ENCODE peak calls at places on chromosomes 5 and 9, in ten cellular contexts. One of them, this sample, is unnamed.

GRCh38 chr5:132499440-132500243 is 9.1 kb upstream of the IRF1 start:
- DNase-seq in LoVo: no peak
- DNase-seq in memory B cell: no peak
- DNase-seq in activated CD8-positive, alpha-beta memory T cell treated with anti-CD3 and anti-CD28 coated beads for 4 hours: no peak
- DNase-seq in substantia nigra: no peak
- DNase-seq in iPS-NIHi11: no peak
- DNase-seq in T-helper 9 cell: no peak
- DNase-seq in EH: no peak
- DNase-seq in lower lobe of right lung: no peak
- DNase-seq in KG1: no peak
- DNase-seq in this sample: no peak

GRCh38 chr5:125375143-125375542 is 628.7 kb upstream of the ZNF608 start:
- DNase-seq in LoVo: no peak
- DNase-seq in memory B cell: no peak
- DNase-seq in activated CD8-positive, alpha-beta memory T cell treated with anti-CD3 and anti-CD28 coated beads for 4 hours: no peak
- DNase-seq in substantia nigra: no peak
- DNase-seq in iPS-NIHi11: no peak
- DNase-seq in T-helper 9 cell: no peak
- DNase-seq in EH: no peak
- DNase-seq in lower lobe of right lung: no peak
- DNase-seq in KG1: no peak
- DNase-seq in this sample: no peak

GRCh38 chr5:150153957-150154617 is 1.6 kb downstream of the PDGFRB start:
- DNase-seq in LoVo: no peak
- DNase-seq in memory B cell: peak; percentile 23
- DNase-seq in activated CD8-positive, alpha-beta memory T cell treated with anti-CD3 and anti-CD28 coated beads for 4 hours: no peak
- DNase-seq in substantia nigra: no peak
- DNase-seq in iPS-NIHi11: no peak
- DNase-seq in T-helper 9 cell: no peak
- DNase-seq in EH: peak; percentile 85
- DNase-seq in lower lobe of right lung: no peak
- DNase-seq in KG1: no peak
- DNase-seq in this sample: no peak

GRCh38 chr9:115943591-115944165 is 209.9 kb upstream of the PAPPA start:
- DNase-seq in LoVo: no peak
- DNase-seq in memory B cell: no peak
- DNase-seq in activated CD8-positive, alpha-beta memory T cell treated with anti-CD3 and anti-CD28 coated beads for 4 hours: no peak
- DNase-seq in substantia nigra: no peak
- DNase-seq in iPS-NIHi11: no peak
- DNase-seq in T-helper 9 cell: no peak
- DNase-seq in EH: peak; percentile 13
- DNase-seq in lower lobe of right lung: no peak
- DNase-seq in KG1: no peak
- DNase-seq in this sample: no peak

GRCh38 chr5:190366-191035 is 794 bp upstream of the LRRC14B start:
- DNase-seq in LoVo: no peak
- DNase-seq in memory B cell: no peak
- DNase-seq in activated CD8-positive, alpha-beta memory T cell treated with anti-CD3 and anti-CD28 coated beads for 4 hours: no peak
- DNase-seq in substantia nigra: no peak
- DNase-seq in iPS-NIHi11: no peak
- DNase-seq in T-helper 9 cell: no peak
- DNase-seq in EH: no peak
- DNase-seq in lower lobe of right lung: no peak
- DNase-seq in KG1: no peak
- DNase-seq in this sample: no peak

GRCh38 chr5:42813533-42813932 is 1.8 kb upstream of the SELENOP start:
- DNase-seq in LoVo: no peak
- DNase-seq in memory B cell: no peak
- DNase-seq in activated CD8-positive, alpha-beta memory T cell treated with anti-CD3 and anti-CD28 coated beads for 4 hours: no peak
- DNase-seq in substantia nigra: peak; percentile 29
- DNase-seq in iPS-NIHi11: peak; percentile 36
- DNase-seq in T-helper 9 cell: no peak
- DNase-seq in EH: no peak
- DNase-seq in lower lobe of right lung: no peak
- DNase-seq in KG1: no peak
- DNase-seq in this sample: no peak

GRCh38 chr5:113044776-113045175 is 68.2 kb downstream of the DCP2 start:
- DNase-seq in LoVo: no peak
- DNase-seq in memory B cell: no peak
- DNase-seq in activated CD8-positive, alpha-beta memory T cell treated with anti-CD3 and anti-CD28 coated beads for 4 hours: no peak
- DNase-seq in substantia nigra: no peak
- DNase-seq in iPS-NIHi11: no peak
- DNase-seq in T-helper 9 cell: no peak
- DNase-seq in EH: no peak
- DNase-seq in lower lobe of right lung: no peak
- DNase-seq in KG1: no peak
- DNase-seq in this sample: no peak

GRCh38 chr9:694499-695154 is 146.9 kb upstream of the DMRT1 start:
- DNase-seq in LoVo: no peak
- DNase-seq in memory B cell: no peak
- DNase-seq in activated CD8-positive, alpha-beta memory T cell treated with anti-CD3 and anti-CD28 coated beads for 4 hours: no peak
- DNase-seq in substantia nigra: peak; percentile 66
- DNase-seq in iPS-NIHi11: no peak
- DNase-seq in T-helper 9 cell: no peak
- DNase-seq in EH: peak; percentile 93
- DNase-seq in lower lobe of right lung: no peak
- DNase-seq in KG1: no peak
- DNase-seq in this sample: no peak

GRCh38 chr9:117777823-117778222 is 73.6 kb downstream of the TLR4 start:
- DNase-seq in LoVo: no peak
- DNase-seq in memory B cell: no peak
- DNase-seq in activated CD8-positive, alpha-beta memory T cell treated with anti-CD3 and anti-CD28 coated beads for 4 hours: no peak
- DNase-seq in substantia nigra: no peak
- DNase-seq in iPS-NIHi11: no peak
- DNase-seq in T-helper 9 cell: no peak
- DNase-seq in EH: no peak
- DNase-seq in lower lobe of right lung: no peak
- DNase-seq in KG1: no peak
- DNase-seq in this sample: no peak

GRCh38 chr5:42620579-42621216 is 135.9 kb upstream of the CCDC152 start:
- DNase-seq in LoVo: no peak
- DNase-seq in memory B cell: no peak
- DNase-seq in activated CD8-positive, alpha-beta memory T cell treated with anti-CD3 and anti-CD28 coated beads for 4 hours: no peak
- DNase-seq in substantia nigra: no peak
- DNase-seq in iPS-NIHi11: no peak
- DNase-seq in T-helper 9 cell: no peak
- DNase-seq in EH: peak; percentile 4
- DNase-seq in lower lobe of right lung: no peak
- DNase-seq in KG1: no peak
- DNase-seq in this sample: no peak

GRCh38 chr5:118095100-118095499 is 893.2 kb downstream of the DTWD2 start:
- DNase-seq in LoVo: no peak
- DNase-seq in memory B cell: no peak
- DNase-seq in activated CD8-positive, alpha-beta memory T cell treated with anti-CD3 and anti-CD28 coated beads for 4 hours: no peak
- DNase-seq in substantia nigra: no peak
- DNase-seq in iPS-NIHi11: peak; percentile 11
- DNase-seq in T-helper 9 cell: no peak
- DNase-seq in EH: peak; percentile 1
- DNase-seq in lower lobe of right lung: no peak
- DNase-seq in KG1: no peak
- DNase-seq in this sample: no peak

GRCh38 chr5:35188041-35188457 is 42.2 kb downstream of the PRLR start:
- DNase-seq in LoVo: no peak
- DNase-seq in memory B cell: no peak
- DNase-seq in activated CD8-positive, alpha-beta memory T cell treated with anti-CD3 and anti-CD28 coated beads for 4 hours: no peak
- DNase-seq in substantia nigra: no peak
- DNase-seq in iPS-NIHi11: no peak
- DNase-seq in T-helper 9 cell: no peak
- DNase-seq in EH: no peak
- DNase-seq in lower lobe of right lung: no peak
- DNase-seq in KG1: no peak
- DNase-seq in this sample: no peak

GRCh38 chr9:36991516-36992134 is 42.4 kb downstream of the PAX5 start:
- DNase-seq in LoVo: peak; percentile 12
- DNase-seq in memory B cell: peak; percentile 44
- DNase-seq in activated CD8-positive, alpha-beta memory T cell treated with anti-CD3 and anti-CD28 coated beads for 4 hours: no peak
- DNase-seq in substantia nigra: no peak
- DNase-seq in iPS-NIHi11: peak; percentile 81
- DNase-seq in T-helper 9 cell: no peak
- DNase-seq in EH: peak; percentile 18
- DNase-seq in lower lobe of right lung: no peak
- DNase-seq in KG1: no peak
- DNase-seq in this sample: no peak

GRCh38 chr5:61333351-61334223 is 1.5 kb downstream of the ZSWIM6 start:
- DNase-seq in LoVo: peak; percentile 19
- DNase-seq in memory B cell: peak; percentile 21
- DNase-seq in activated CD8-positive, alpha-beta memory T cell treated with anti-CD3 and anti-CD28 coated beads for 4 hours: no peak
- DNase-seq in substantia nigra: no peak
- DNase-seq in iPS-NIHi11: peak; percentile 36
- DNase-seq in T-helper 9 cell: peak; percentile 15
- DNase-seq in EH: peak; percentile 56
- DNase-seq in lower lobe of right lung: peak; percentile 80
- DNase-seq in KG1: peak; percentile 32
- DNase-seq in this sample: peak; percentile 92

GRCh38 chr9:124037790-124038189 is 26.2 kb downstream of the LHX2 start:
- DNase-seq in LoVo: no peak
- DNase-seq in memory B cell: no peak
- DNase-seq in activated CD8-positive, alpha-beta memory T cell treated with anti-CD3 and anti-CD28 coated beads for 4 hours: no peak
- DNase-seq in substantia nigra: no peak
- DNase-seq in iPS-NIHi11: no peak
- DNase-seq in T-helper 9 cell: no peak
- DNase-seq in EH: no peak
- DNase-seq in lower lobe of right lung: no peak
- DNase-seq in KG1: no peak
- DNase-seq in this sample: peak; percentile 35

GRCh38 chr9:125732562-125732961 is 14.6 kb upstream of the PBX3 start:
- DNase-seq in LoVo: no peak
- DNase-seq in memory B cell: no peak
- DNase-seq in activated CD8-positive, alpha-beta memory T cell treated with anti-CD3 and anti-CD28 coated beads for 4 hours: no peak
- DNase-seq in substantia nigra: no peak
- DNase-seq in iPS-NIHi11: peak; percentile 67
- DNase-seq in T-helper 9 cell: no peak
- DNase-seq in EH: peak; percentile 43
- DNase-seq in lower lobe of right lung: no peak
- DNase-seq in KG1: no peak
- DNase-seq in this sample: no peak

GRCh38 chr9:88809836-88810235 is 181.4 kb upstream of the S1PR3 start:
- DNase-seq in LoVo: no peak
- DNase-seq in memory B cell: no peak
- DNase-seq in activated CD8-positive, alpha-beta memory T cell treated with anti-CD3 and anti-CD28 coated beads for 4 hours: no peak
- DNase-seq in substantia nigra: no peak
- DNase-seq in iPS-NIHi11: no peak
- DNase-seq in T-helper 9 cell: no peak
- DNase-seq in EH: no peak
- DNase-seq in lower lobe of right lung: no peak
- DNase-seq in KG1: no peak
- DNase-seq in this sample: no peak

GRCh38 chr5:163498886-163499285 is 6.5 kb upstream of the MAT2B start:
- DNase-seq in LoVo: no peak
- DNase-seq in memory B cell: no peak
- DNase-seq in activated CD8-positive, alpha-beta memory T cell treated with anti-CD3 and anti-CD28 coated beads for 4 hours: no peak
- DNase-seq in substantia nigra: no peak
- DNase-seq in iPS-NIHi11: no peak
- DNase-seq in T-helper 9 cell: no peak
- DNase-seq in EH: peak; percentile 65
- DNase-seq in lower lobe of right lung: no peak
- DNase-seq in KG1: no peak
- DNase-seq in this sample: no peak

GRCh38 chr9:114050226-114050568 is 27.9 kb downstream of the AMBP start:
- DNase-seq in LoVo: no peak
- DNase-seq in memory B cell: no peak
- DNase-seq in activated CD8-positive, alpha-beta memory T cell treated with anti-CD3 and anti-CD28 coated beads for 4 hours: no peak
- DNase-seq in substantia nigra: no peak
- DNase-seq in iPS-NIHi11: no peak
- DNase-seq in T-helper 9 cell: no peak
- DNase-seq in EH: no peak
- DNase-seq in lower lobe of right lung: no peak
- DNase-seq in KG1: no peak
- DNase-seq in this sample: peak; percentile 22

GRCh38 chr9:81621111-81621510 is 68.2 kb downstream of the TLE1 start:
- DNase-seq in LoVo: no peak
- DNase-seq in memory B cell: no peak
- DNase-seq in activated CD8-positive, alpha-beta memory T cell treated with anti-CD3 and anti-CD28 coated beads for 4 hours: no peak
- DNase-seq in substantia nigra: no peak
- DNase-seq in iPS-NIHi11: no peak
- DNase-seq in T-helper 9 cell: no peak
- DNase-seq in EH: no peak
- DNase-seq in lower lobe of right lung: no peak
- DNase-seq in KG1: no peak
- DNase-seq in this sample: no peak

GRCh38 chr5:173735171-173735570 is 118.7 kb upstream of the BOD1 start:
- DNase-seq in LoVo: no peak
- DNase-seq in memory B cell: no peak
- DNase-seq in activated CD8-positive, alpha-beta memory T cell treated with anti-CD3 and anti-CD28 coated beads for 4 hours: no peak
- DNase-seq in substantia nigra: no peak
- DNase-seq in iPS-NIHi11: no peak
- DNase-seq in T-helper 9 cell: no peak
- DNase-seq in EH: no peak
- DNase-seq in lower lobe of right lung: no peak
- DNase-seq in KG1: no peak
- DNase-seq in this sample: no peak

GRCh38 chr5:142466195-142466951 is 141.6 kb upstream of the SPRY4 start:
- DNase-seq in LoVo: no peak
- DNase-seq in memory B cell: no peak
- DNase-seq in activated CD8-positive, alpha-beta memory T cell treated with anti-CD3 and anti-CD28 coated beads for 4 hours: no peak
- DNase-seq in substantia nigra: no peak
- DNase-seq in iPS-NIHi11: no peak
- DNase-seq in T-helper 9 cell: no peak
- DNase-seq in EH: peak; percentile 49
- DNase-seq in lower lobe of right lung: no peak
- DNase-seq in KG1: no peak
- DNase-seq in this sample: no peak

GRCh38 chr5:1415626-1416360 is 29.4 kb downstream of the SLC6A3 start:
- DNase-seq in LoVo: no peak
- DNase-seq in memory B cell: no peak
- DNase-seq in activated CD8-positive, alpha-beta memory T cell treated with anti-CD3 and anti-CD28 coated beads for 4 hours: no peak
- DNase-seq in substantia nigra: no peak
- DNase-seq in iPS-NIHi11: no peak
- DNase-seq in T-helper 9 cell: no peak
- DNase-seq in EH: no peak
- DNase-seq in lower lobe of right lung: peak; percentile 28
- DNase-seq in KG1: no peak
- DNase-seq in this sample: peak; percentile 56

GRCh38 chr5:67453526-67453925 is 256.9 kb upstream of the CD180 start:
- DNase-seq in LoVo: no peak
- DNase-seq in memory B cell: no peak
- DNase-seq in activated CD8-positive, alpha-beta memory T cell treated with anti-CD3 and anti-CD28 coated beads for 4 hours: no peak
- DNase-seq in substantia nigra: no peak
- DNase-seq in iPS-NIHi11: no peak
- DNase-seq in T-helper 9 cell: no peak
- DNase-seq in EH: peak; percentile 79
- DNase-seq in lower lobe of right lung: no peak
- DNase-seq in KG1: no peak
- DNase-seq in this sample: no peak

GRCh38 chr5:168681556-168682183 is 102.5 kb upstream of the PANK3 start:
- DNase-seq in LoVo: no peak
- DNase-seq in memory B cell: no peak
- DNase-seq in activated CD8-positive, alpha-beta memory T cell treated with anti-CD3 and anti-CD28 coated beads for 4 hours: no peak
- DNase-seq in substantia nigra: no peak
- DNase-seq in iPS-NIHi11: no peak
- DNase-seq in T-helper 9 cell: no peak
- DNase-seq in EH: peak; percentile 36
- DNase-seq in lower lobe of right lung: no peak
- DNase-seq in KG1: no peak
- DNase-seq in this sample: peak; percentile 83

GRCh38 chr5:83251849-83252248 is 174.5 kb downstream of the XRCC4 start:
- DNase-seq in LoVo: no peak
- DNase-seq in memory B cell: no peak
- DNase-seq in activated CD8-positive, alpha-beta memory T cell treated with anti-CD3 and anti-CD28 coated beads for 4 hours: no peak
- DNase-seq in substantia nigra: no peak
- DNase-seq in iPS-NIHi11: no peak
- DNase-seq in T-helper 9 cell: no peak
- DNase-seq in EH: no peak
- DNase-seq in lower lobe of right lung: no peak
- DNase-seq in KG1: no peak
- DNase-seq in this sample: no peak

GRCh38 chr9:16358751-16359150 is 511.7 kb downstream of the BNC2 start:
- DNase-seq in LoVo: no peak
- DNase-seq in memory B cell: no peak
- DNase-seq in activated CD8-positive, alpha-beta memory T cell treated with anti-CD3 and anti-CD28 coated beads for 4 hours: no peak
- DNase-seq in substantia nigra: no peak
- DNase-seq in iPS-NIHi11: no peak
- DNase-seq in T-helper 9 cell: no peak
- DNase-seq in EH: no peak
- DNase-seq in lower lobe of right lung: no peak
- DNase-seq in KG1: no peak
- DNase-seq in this sample: no peak

GRCh38 chr9:102995033-102995432 is at the start of gene CYLC2:
- DNase-seq in LoVo: no peak
- DNase-seq in memory B cell: no peak
- DNase-seq in activated CD8-positive, alpha-beta memory T cell treated with anti-CD3 and anti-CD28 coated beads for 4 hours: no peak
- DNase-seq in substantia nigra: no peak
- DNase-seq in iPS-NIHi11: no peak
- DNase-seq in T-helper 9 cell: no peak
- DNase-seq in EH: no peak
- DNase-seq in lower lobe of right lung: no peak
- DNase-seq in KG1: no peak
- DNase-seq in this sample: no peak

This sample was measured in spleen.